ENCODE peak calls at places on chromosomes 3 and 15, in seven cellular contexts. X is RWPE1; V is activated CD8-positive, alpha-beta T cell treated with anti-CD3 and anti-CD28 coated beads for 36 hours; M is foreskin fibroblast; U is pancreas; B is HTR-8/SVneo; W is astrocyte of the spinal cord. K is an unnamed sample.

GRCh38 chr15:39188930-39189329 is 391.9 kb upstream of the THBS1 start:
- DNase-seq in V (no peak), X (peak; percentile 87), U (no peak), B (peak; percentile 45), W (peak; percentile 94), M (peak; percentile 78), K (no peak)

GRCh38 chr3:125591116-125591755 is 4.1 kb downstream of the OSBPL11 start:
- DNase-seq in U (no peak), B (no peak), W (no peak), M (no peak), V (no peak), X (no peak), K (peak; percentile 9)

GRCh38 chr3:55879901-55880331 is 392.8 kb upstream of the WNT5A start:
- DNase-seq in W (peak; percentile 19), X (no peak), M (no peak), U (no peak), V (no peak), B (no peak), K (no peak)

GRCh38 chr3:180467177-180467576 is 134.8 kb upstream of the TTC14 start:
- DNase-seq in B (no peak), X (no peak), U (no peak), V (no peak), M (no peak), W (no peak), K (no peak)

GRCh38 chr3:72164635-72164978 is 379.7 kb upstream of the PROK2 start:
- DNase-seq in X (no peak), M (no peak), V (no peak), U (no peak), B (no peak), W (no peak), K (no peak)

GRCh38 chr3:52874160-52874701 is 23.1 kb downstream of the STIMATE start:
- DNase-seq in U (no peak), W (no peak), X (no peak), M (no peak), V (no peak), B (no peak), K (peak; percentile 46)

GRCh38 chr3:128935922-128936321 is 56.5 kb downstream of the ACAD9 start:
- DNase-seq in V (no peak), W (no peak), B (no peak), X (no peak), M (no peak), U (no peak), K (no peak)

GRCh38 chr15:25242957-25243799 is 195.6 kb downstream of the UBE3A start:
- DNase-seq in W (no peak), U (peak; percentile 11), B (no peak), X (no peak), V (no peak), M (no peak), K (no peak)

GRCh38 chr15:69782809-69783208 is 314.9 kb downstream of the TLE3 start:
- DNase-seq in U (no peak), W (no peak), V (peak; percentile 69), X (no peak), B (no peak), M (no peak), K (no peak)

GRCh38 chr3:36591959-36592358 is 172.4 kb downstream of the DCLK3 start:
- DNase-seq in B (no peak), W (peak; percentile 43), M (peak; percentile 2), X (no peak), U (no peak), V (no peak), K (peak; percentile 30)

GRCh38 chr3:66797916-66798560 is 200.1 kb upstream of the KBTBD8 start:
- DNase-seq in W (peak; percentile 86), M (peak; percentile 77), U (no peak), B (no peak), X (no peak), V (no peak), K (no peak)

K was measured in OCI-M1.